ENCODE peak calls at places on chromosomes 6 and 20, in four cellular contexts. One of them, this sample, is unnamed.

GRCh38 chr20:51801220-51801991 is 915 bp downstream of the SALL4 start:
- DNase-seq in GM13976: peak
- DNase-seq in neural progenitor cell: peak
- DNase-seq in hippocampal formation: no peak
- DNase-seq in this sample: peak

GRCh38 chr20:53706008-53706481 is 112.4 kb upstream of the ZNF217 start:
- DNase-seq in neural progenitor cell: no peak
- DNase-seq in hippocampal formation: no peak
- DNase-seq in GM13976: no peak
- DNase-seq in this sample: no peak

GRCh38 chr6:64258752-64259151 is 623.1 kb downstream of the PHF3 start:
- DNase-seq in GM13976: no peak
- DNase-seq in neural progenitor cell: no peak
- DNase-seq in hippocampal formation: no peak
- DNase-seq in this sample: no peak

GRCh38 chr6:35305117-35305516 is 7.5 kb downstream of the DEF6 start:
- DNase-seq in GM13976: no peak
- DNase-seq in hippocampal formation: no peak
- DNase-seq in neural progenitor cell: no peak
- DNase-seq in this sample: no peak

GRCh38 chr6:168999392-168999791 is 254.3 kb downstream of the THBS2 start:
- DNase-seq in GM13976: no peak
- DNase-seq in hippocampal formation: no peak
- DNase-seq in neural progenitor cell: no peak
- DNase-seq in this sample: no peak

GRCh38 chr6:17964633-17965032 is 22.8 kb downstream of the KIF13A start:
- DNase-seq in hippocampal formation: no peak
- DNase-seq in GM13976: no peak
- DNase-seq in neural progenitor cell: no peak
- DNase-seq in this sample: no peak

GRCh38 chr6:2839195-2839981 is 2.3 kb downstream of the SERPINB1 start:
- DNase-seq in GM13976: no peak
- DNase-seq in hippocampal formation: no peak
- DNase-seq in neural progenitor cell: no peak
- DNase-seq in this sample: no peak

GRCh38 chr20:23637282-23638221 is at the start of gene CST3:
- DNase-seq in hippocampal formation: peak
- DNase-seq in neural progenitor cell: peak
- DNase-seq in GM13976: peak
- DNase-seq in this sample: peak

GRCh38 chr6:170176621-170177382 is 114.1 kb downstream of the DLL1 start:
- DNase-seq in GM13976: no peak
- DNase-seq in neural progenitor cell: no peak
- DNase-seq in hippocampal formation: no peak
- DNase-seq in this sample: peak

GRCh38 chr6:152356659-152357058 is 280.5 kb downstream of the SYNE1 start:
- DNase-seq in neural progenitor cell: peak
- DNase-seq in hippocampal formation: no peak
- DNase-seq in GM13976: peak
- DNase-seq in this sample: peak

GRCh38 chr6:34412054-34412453 is 13.8 kb downstream of the RPS10 start:
- DNase-seq in GM13976: no peak
- DNase-seq in neural progenitor cell: no peak
- DNase-seq in hippocampal formation: peak
- DNase-seq in this sample: no peak

GRCh38 chr20:50837532-50838321 is 42.9 kb downstream of the BCAS4 start:
- DNase-seq in neural progenitor cell: no peak
- DNase-seq in GM13976: peak
- DNase-seq in hippocampal formation: no peak
- DNase-seq in this sample: no peak

GRCh38 chr6:96809119-96809518 is 28.2 kb downstream of the GPR63 start:
- DNase-seq in hippocampal formation: no peak
- DNase-seq in GM13976: no peak
- DNase-seq in neural progenitor cell: no peak
- DNase-seq in this sample: no peak

GRCh38 chr6:161379828-161380598 is 106.2 kb upstream of the AGPAT4 start:
- DNase-seq in hippocampal formation: no peak
- DNase-seq in GM13976: no peak
- DNase-seq in neural progenitor cell: no peak
- DNase-seq in this sample: no peak

GRCh38 chr20:49207071-49207470 is 12.1 kb upstream of the DDX27 start:
- DNase-seq in GM13976: peak
- DNase-seq in neural progenitor cell: no peak
- DNase-seq in hippocampal formation: no peak
- DNase-seq in this sample: peak

GRCh38 chr20:4728121-4728520 is 6.4 kb downstream of the PRND start:
- DNase-seq in hippocampal formation: no peak
- DNase-seq in GM13976: no peak
- DNase-seq in neural progenitor cell: no peak
- DNase-seq in this sample: no peak

GRCh38 chr6:12138936-12139335 is 126.8 kb downstream of the HIVEP1 start:
- DNase-seq in hippocampal formation: no peak
- DNase-seq in GM13976: no peak
- DNase-seq in neural progenitor cell: no peak
- DNase-seq in this sample: no peak

GRCh38 chr6:35719830-35720733 is 16.8 kb upstream of the ARMC12 start:
- DNase-seq in neural progenitor cell: peak
- DNase-seq in GM13976: peak
- DNase-seq in hippocampal formation: peak
- DNase-seq in this sample: peak

GRCh38 chr6:38797391-38797790 is 82.3 kb downstream of the DNAH8 start:
- DNase-seq in hippocampal formation: no peak
- DNase-seq in GM13976: no peak
- DNase-seq in neural progenitor cell: peak
- DNase-seq in this sample: no peak

GRCh38 chr6:109252261-109253041 is 129.8 kb downstream of the CD164 start:
- DNase-seq in hippocampal formation: no peak
- DNase-seq in neural progenitor cell: no peak
- DNase-seq in GM13976: peak
- DNase-seq in this sample: no peak

GRCh38 chr20:6709865-6710595 is 57.5 kb upstream of the BMP2 start:
- DNase-seq in neural progenitor cell: no peak
- DNase-seq in hippocampal formation: no peak
- DNase-seq in GM13976: no peak
- DNase-seq in this sample: no peak

GRCh38 chr6:113281014-113281810 is 575.9 kb upstream of the MARCKS start:
- DNase-seq in hippocampal formation: no peak
- DNase-seq in GM13976: no peak
- DNase-seq in neural progenitor cell: no peak
- DNase-seq in this sample: no peak

GRCh38 chr6:5492356-5492755 is 231.0 kb downstream of the FARS2 start:
- DNase-seq in hippocampal formation: no peak
- DNase-seq in GM13976: no peak
- DNase-seq in neural progenitor cell: no peak
- DNase-seq in this sample: no peak

GRCh38 chr6:26187981-26188635 is 100.9 kb downstream of the HFE start:
- DNase-seq in neural progenitor cell: peak
- DNase-seq in hippocampal formation: no peak
- DNase-seq in GM13976: no peak
- DNase-seq in this sample: peak

GRCh38 chr6:42091718-42092023 is 41.3 kb downstream of the TAF8 start:
- DNase-seq in hippocampal formation: no peak
- DNase-seq in neural progenitor cell: no peak
- DNase-seq in GM13976: no peak
- DNase-seq in this sample: no peak

GRCh38 chr20:19976595-19977372 is 40.4 kb upstream of the NAA20 start:
- DNase-seq in neural progenitor cell: peak
- DNase-seq in hippocampal formation: peak
- DNase-seq in GM13976: no peak
- DNase-seq in this sample: peak

GRCh38 chr6:160116411-160116810 is 5.2 kb upstream of the SLC22A1 start:
- DNase-seq in hippocampal formation: no peak
- DNase-seq in GM13976: no peak
- DNase-seq in neural progenitor cell: no peak
- DNase-seq in this sample: no peak

GRCh38 chr6:158485411-158485810 is 74.5 kb upstream of the TMEM181 start:
- DNase-seq in neural progenitor cell: no peak
- DNase-seq in GM13976: no peak
- DNase-seq in hippocampal formation: no peak
- DNase-seq in this sample: no peak

GRCh38 chr6:145729887-145730286 is 5.4 kb downstream of the EPM2A start:
- DNase-seq in neural progenitor cell: no peak
- DNase-seq in GM13976: no peak
- DNase-seq in hippocampal formation: no peak
- DNase-seq in this sample: no peak

GRCh38 chr6:3687847-3688246 is 63.7 kb downstream of the PXDC1 start:
- DNase-seq in GM13976: no peak
- DNase-seq in hippocampal formation: no peak
- DNase-seq in neural progenitor cell: peak
- DNase-seq in this sample: no peak

GRCh38 chr20:42688576-42688975 is 501.1 kb downstream of the PTPRT start:
- DNase-seq in hippocampal formation: no peak
- DNase-seq in GM13976: no peak
- DNase-seq in neural progenitor cell: peak
- DNase-seq in this sample: peak

GRCh38 chr6:106702046-106702445 is 72.7 kb downstream of the QRSL1 start:
- DNase-seq in neural progenitor cell: no peak
- DNase-seq in hippocampal formation: no peak
- DNase-seq in GM13976: no peak
- DNase-seq in this sample: no peak

GRCh38 chr20:48812600-48813445 is 15.0 kb downstream of the PREX1 start:
- DNase-seq in hippocampal formation: peak
- DNase-seq in GM13976: no peak
- DNase-seq in neural progenitor cell: no peak
- DNase-seq in this sample: no peak

GRCh38 chr6:105321207-105321606 is 81.7 kb downstream of the PREP start:
- DNase-seq in neural progenitor cell: no peak
- DNase-seq in hippocampal formation: no peak
- DNase-seq in GM13976: no peak
- DNase-seq in this sample: no peak

GRCh38 chr6:157436200-157436943 is 55.4 kb downstream of the ZDHHC14 start:
- DNase-seq in hippocampal formation: no peak
- DNase-seq in neural progenitor cell: no peak
- DNase-seq in GM13976: no peak
- DNase-seq in this sample: no peak

This sample was measured in H7.